ENCODE peak calls at places on chromosome 11, in seven cellular contexts. E is stomach, L is upper lobe of right lung, H is testis, J is PC-3, X is IMR-90, V is left ventricle myocardium inferior. D is an unnamed sample.

GRCh38 chr11:131889146-131889577 is 518.7 kb downstream of the NTM start:
- DNase-seq in J (peak; percentile 66), L (no peak), X (peak; percentile 95), V (no peak), H (no peak), E (no peak), D (no peak)

GRCh38 chr11:34126959-34127848 is 21.8 kb downstream of the NAT10 start:
- DNase-seq in L (no peak), H (no peak), E (no peak), X (peak; percentile 73), J (peak; percentile 15), V (no peak), D (no peak)

GRCh38 chr11:70506986-70507385 is 108.7 kb downstream of the CTTN start:
- DNase-seq in J (no peak), H (no peak), L (no peak), V (no peak), E (no peak), X (no peak), D (no peak)

GRCh38 chr11:4467811-4468606 is 14.4 kb upstream of the OR52K1 start:
- DNase-seq in E (no peak), L (no peak), V (no peak), X (no peak), J (no peak), H (no peak), D (no peak)

GRCh38 chr11:112382561-112382960 is 121.9 kb upstream of the PLET1 start:
- DNase-seq in J (no peak), L (no peak), V (no peak), H (no peak), E (no peak), X (no peak), D (no peak)

GRCh38 chr11:68076371-68077042 is 37.7 kb downstream of the TCIRG1 start:
- DNase-seq in X (no peak), L (no peak), E (no peak), J (no peak), H (no peak), V (no peak), D (no peak)

GRCh38 chr11:94020777-94021615 is at the start of gene HEPHL1:
- DNase-seq in L (no peak), H (no peak), X (peak; percentile 4), V (no peak), J (peak; percentile 94), E (no peak), D (no peak)

GRCh38 chr11:84714316-84714780 is 912.8 kb downstream of the DLG2 start:
- DNase-seq in H (peak; percentile 71), X (peak; percentile 6), J (peak; percentile 83), L (no peak), V (peak; percentile 29), E (peak; percentile 28), D (peak; percentile 52)

GRCh38 chr11:70104419-70104818 is 26.3 kb downstream of the ANO1 start:
- DNase-seq in X (no peak), V (no peak), L (no peak), J (no peak), E (no peak), H (no peak), D (no peak)

GRCh38 chr11:68525320-68525719 is 64.8 kb downstream of the PPP6R3 start:
- DNase-seq in L (no peak), V (no peak), J (no peak), H (no peak), X (no peak), E (no peak), D (no peak)

GRCh38 chr11:111923951-111924350 is 5.2 kb downstream of the C11orf52 start:
- DNase-seq in L (no peak), E (no peak), H (no peak), X (no peak), J (no peak), V (no peak), D (no peak)

GRCh38 chr11:16120008-16120407 is 236.3 kb downstream of the SOX6 start:
- DNase-seq in L (no peak), E (no peak), V (no peak), X (no peak), J (no peak), H (no peak), D (no peak)

GRCh38 chr11:13304655-13305340 is 27.2 kb downstream of the BMAL1 start:
- DNase-seq in X (no peak), J (no peak), H (no peak), V (no peak), L (no peak), E (no peak), D (no peak)

GRCh38 chr11:73361953-73362776 is 14.0 kb upstream of the RELT start:
- DNase-seq in L (no peak), H (peak; percentile 42), V (no peak), E (no peak), J (no peak), X (no peak), D (peak; percentile 100)

GRCh38 chr11:69815973-69816372 is 3.2 kb downstream of the FGF3 start:
- DNase-seq in L (no peak), J (no peak), E (no peak), X (no peak), V (no peak), H (no peak), D (peak; percentile 65)

GRCh38 chr11:62494246-62494645 is 52.4 kb downstream of the AHNAK start:
- DNase-seq in J (no peak), X (no peak), E (no peak), H (no peak), V (no peak), L (no peak), D (no peak)
- H3K4me3 ChIP-seq in J (no peak overlapping the region), X (no peak overlapping the region), E (no peak overlapping the region), H (no peak overlapping the region), V (no peak overlapping the region), L (no peak overlapping the region), D (no peak overlapping the region)

DNA sequence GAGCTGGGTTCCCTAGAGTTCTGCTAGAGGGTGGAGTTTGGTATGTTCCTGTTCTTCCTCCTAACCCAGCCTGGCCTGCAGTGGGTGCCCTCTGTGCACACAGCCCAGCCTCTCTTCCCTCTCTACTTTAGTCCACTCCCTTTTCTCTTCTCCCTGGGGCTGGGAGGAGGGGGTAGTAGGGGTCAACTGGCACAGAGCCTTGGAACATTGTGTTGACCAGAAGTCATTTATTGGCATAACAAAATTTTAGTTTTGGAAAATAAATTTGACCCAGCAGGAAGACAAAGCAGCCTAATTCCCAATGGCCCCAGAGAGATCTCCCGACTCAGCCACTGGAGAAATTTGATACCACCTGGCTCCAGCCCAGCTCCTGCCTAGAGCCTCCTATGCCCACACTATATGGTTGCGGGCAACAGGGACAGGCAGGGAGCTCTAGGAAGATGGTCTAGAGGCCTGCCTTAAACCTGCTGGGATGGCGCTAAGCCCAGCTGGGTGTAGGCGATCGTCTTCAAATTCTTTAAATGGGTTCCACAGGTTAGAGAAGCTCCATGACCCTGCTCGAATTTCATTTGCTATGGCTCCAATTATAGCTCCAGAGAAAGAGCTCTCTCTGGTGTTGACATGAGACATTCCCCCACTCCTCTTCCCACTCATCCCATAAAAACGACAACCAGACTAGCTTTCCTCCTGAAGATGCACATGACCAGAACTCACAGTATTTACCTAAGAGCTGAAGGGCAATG is 9.9 kb downstream of the PCSK7 start:
- DNase-seq in V (peak; percentile 69), J (peak; percentile 82), E (peak; percentile 60), X (peak; percentile 72), L (no peak), H (peak; percentile 75), D (no peak)
- H3K36me3 ChIP-seq in V (peaks cover 56% of the 10 kb centered on the region), J (peaks cover 45% of the 10 kb centered on the region), E (peaks cover 98% of the 10 kb centered on the region), X (peaks cover 47% of the 10 kb centered on the region), L (peaks cover 80% of the 10 kb centered on the region), H (no peaks in the 10 kb centered on the region), D (peaks cover 20% of the 10 kb centered on the region)

GRCh38 chr11:28636033-28636432 is 527.8 kb downstream of the METTL15 start:
- DNase-seq in E (no peak), X (no peak), H (no peak), L (no peak), V (no peak), J (no peak), D (no peak)

GRCh38 chr11:28632338-28632737 is 524.1 kb downstream of the METTL15 start:
- DNase-seq in E (no peak), X (peak; percentile 55), L (no peak), V (no peak), J (peak; percentile 89), H (no peak), D (no peak)

GRCh38 chr11:28636566-28636965 is 528.4 kb downstream of the METTL15 start:
- DNase-seq in E (no peak), X (peak; percentile 49), H (no peak), V (no peak), L (no peak), J (no peak), D (no peak)
- H3K27me3 ChIP-seq in E (no peaks in the 10 kb centered on the region), X (no peaks in the 10 kb centered on the region), H (no peaks in the 10 kb centered on the region), V (no peaks in the 10 kb centered on the region), L (no peaks in the 10 kb centered on the region), J (no peaks in the 10 kb centered on the region), D (no peaks in the 10 kb centered on the region)

DNA sequence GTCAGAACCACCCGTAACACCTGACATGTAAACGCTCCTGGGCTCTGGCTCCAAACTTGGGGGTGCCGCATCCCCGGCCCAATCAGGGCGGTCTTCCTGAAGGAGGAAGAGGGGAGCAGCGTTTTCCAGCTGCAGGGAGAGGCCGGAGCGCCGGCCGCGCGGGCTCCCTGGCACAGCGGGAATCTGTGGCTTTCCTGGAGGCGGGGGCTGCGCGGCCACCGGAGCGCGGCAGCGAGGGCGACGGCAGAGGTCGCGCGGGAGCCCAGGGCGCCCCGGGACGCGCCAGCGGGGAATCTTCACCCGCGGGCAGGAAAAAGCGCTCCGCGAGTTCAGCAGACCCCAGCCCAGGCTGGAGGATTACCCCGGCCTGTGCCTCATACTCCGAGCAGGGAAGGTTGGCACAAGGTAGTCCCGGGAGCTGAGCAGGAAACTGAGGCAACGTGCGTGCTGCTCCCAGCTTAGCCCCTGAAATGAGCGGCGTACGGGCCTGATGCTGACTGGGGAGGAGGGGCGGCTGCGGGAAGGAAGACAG is 600 bp upstream of the ESAM start:
- DNase-seq in H (no peak), X (no peak), L (peak; percentile 77), V (no peak), J (peak; percentile 37), E (no peak), D (peak; percentile 77)
- H3K4me3 ChIP-seq in H (peak overlapping the region; percentile 47), X (peak overlapping the region; percentile 32), L (peak overlapping the region; percentile 73), V (peak overlapping the region; percentile 82), J (peak overlapping the region; percentile 91), E (peak overlapping the region; percentile 59), D (peak overlapping the region; percentile 56)

DNA sequence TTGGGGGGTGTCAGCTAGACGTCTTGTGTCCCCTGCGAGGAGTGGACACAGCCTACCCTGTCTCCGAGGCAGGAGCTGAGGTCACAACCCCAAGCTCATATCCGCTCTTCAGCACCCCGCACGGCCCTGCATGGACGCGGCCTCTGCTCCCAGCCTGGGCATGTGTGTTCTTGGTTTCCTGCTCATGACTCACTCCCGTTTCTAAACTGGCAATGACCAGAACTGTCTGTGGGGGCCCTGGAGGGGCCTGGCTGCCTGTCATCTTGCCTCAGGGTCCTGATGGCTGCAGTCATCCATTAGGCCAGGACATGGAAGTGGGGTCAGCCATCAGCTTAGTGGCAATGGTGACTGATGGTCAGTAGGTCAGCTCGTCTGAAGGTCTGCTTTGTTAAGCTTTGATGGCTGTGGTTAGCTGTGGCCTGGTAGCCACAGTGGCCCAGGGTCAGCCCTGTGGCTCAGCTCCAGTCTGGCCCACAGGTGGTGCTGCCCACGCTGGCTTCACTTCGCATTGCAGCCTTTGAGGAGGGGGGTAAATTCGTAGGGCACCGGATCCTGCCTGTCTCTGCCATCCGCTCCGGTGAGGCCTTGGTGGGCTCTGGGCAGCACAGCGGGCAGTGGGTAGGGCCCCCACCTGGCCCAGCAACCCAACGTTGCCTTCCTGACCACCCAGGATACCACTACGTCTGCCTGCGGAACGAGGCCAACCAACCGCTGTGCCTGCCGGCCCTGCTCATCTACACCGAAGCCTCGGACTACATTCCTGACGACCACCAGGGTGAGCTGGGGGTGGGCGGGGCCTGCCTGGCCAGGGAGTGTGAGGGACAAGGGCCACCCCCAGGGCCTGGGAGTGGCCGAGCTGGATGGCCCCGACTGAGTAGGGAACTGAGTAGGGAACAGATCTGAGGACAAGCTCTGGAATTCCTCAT is 12.0 kb downstream of the PLCB3 start:
- DNase-seq in V (no peak), H (no peak), L (peak; percentile 65), X (peak; percentile 56), E (no peak), J (no peak), D (peak; percentile 80)
- H3K36me3 ChIP-seq in V (peaks cover 76% of the 10 kb centered on the region), H (no peaks in the 10 kb centered on the region), L (peaks cover 68% of the 10 kb centered on the region), X (peaks cover 55% of the 10 kb centered on the region), E (peaks cover 87% of the 10 kb centered on the region), J (peaks cover 42% of the 10 kb centered on the region), D (peaks cover 32% of the 10 kb centered on the region)

D was measured in H7.